ENCODE peak calls at places on chromosomes 2 and 18, in four cellular contexts. One of them, this sample, is unnamed.

GRCh38 chr2:196592912-196593881 is 46.3 kb upstream of the CCDC150 start:
- DNase-seq in RWPE2: no peak
- DNase-seq in epithelial cell of esophagus: peak
- DNase-seq in upper lobe of right lung: peak
- DNase-seq in this sample: peak

GRCh38 chr2:15313657-15314056 is 247.5 kb downstream of the NBAS start:
- DNase-seq in RWPE2: no peak
- DNase-seq in epithelial cell of esophagus: peak
- DNase-seq in upper lobe of right lung: no peak
- DNase-seq in this sample: no peak

GRCh38 chr18:21112140-21112473 is 494 bp upstream of the ROCK1 start:
- DNase-seq in RWPE2: no peak
- DNase-seq in epithelial cell of esophagus: no peak
- DNase-seq in upper lobe of right lung: no peak
- DNase-seq in this sample: no peak

GRCh38 chr2:109471656-109472055 is 142.1 kb downstream of the SEPTIN10 start:
- DNase-seq in RWPE2: no peak
- DNase-seq in epithelial cell of esophagus: no peak
- DNase-seq in upper lobe of right lung: no peak
- DNase-seq in this sample: peak

GRCh38 chr2:163171786-163172549 is 333.4 kb upstream of the KCNH7 start:
- DNase-seq in RWPE2: no peak
- DNase-seq in epithelial cell of esophagus: peak
- DNase-seq in upper lobe of right lung: no peak
- DNase-seq in this sample: no peak

GRCh38 chr2:109185801-109186570 is 57.0 kb downstream of the SH3RF3 start:
- DNase-seq in RWPE2: no peak
- DNase-seq in epithelial cell of esophagus: no peak
- DNase-seq in upper lobe of right lung: no peak
- DNase-seq in this sample: no peak

GRCh38 chr2:117958186-117958585 is 55.7 kb downstream of the CCDC93 start:
- DNase-seq in RWPE2: no peak
- DNase-seq in epithelial cell of esophagus: peak
- DNase-seq in upper lobe of right lung: no peak
- DNase-seq in this sample: no peak

GRCh38 chr2:66364495-66364992 is 70.4 kb upstream of the MEIS1 start:
- DNase-seq in RWPE2: no peak
- DNase-seq in epithelial cell of esophagus: peak
- DNase-seq in upper lobe of right lung: no peak
- DNase-seq in this sample: no peak

GRCh38 chr2:181185948-181186347 is 205.5 kb downstream of the UBE2E3 start:
- DNase-seq in RWPE2: no peak
- DNase-seq in epithelial cell of esophagus: no peak
- DNase-seq in upper lobe of right lung: no peak
- DNase-seq in this sample: no peak

GRCh38 chr2:83238111-83238510 is 1221.0 kb downstream of the SUCLG1 start:
- DNase-seq in RWPE2: no peak
- DNase-seq in epithelial cell of esophagus: peak
- DNase-seq in upper lobe of right lung: no peak
- DNase-seq in this sample: no peak

GRCh38 chr2:39059366-39059952 is 61.4 kb downstream of the SOS1 start:
- DNase-seq in RWPE2: no peak
- DNase-seq in epithelial cell of esophagus: peak
- DNase-seq in upper lobe of right lung: no peak
- DNase-seq in this sample: no peak

GRCh38 chr2:207854484-207855386 is 85.0 kb upstream of the FZD5 start:
- DNase-seq in RWPE2: no peak
- DNase-seq in epithelial cell of esophagus: no peak
- DNase-seq in upper lobe of right lung: no peak
- DNase-seq in this sample: no peak

GRCh38 chr2:19543271-19544019 is 185.0 kb upstream of the OSR1 start:
- DNase-seq in RWPE2: no peak
- DNase-seq in epithelial cell of esophagus: peak
- DNase-seq in upper lobe of right lung: no peak
- DNase-seq in this sample: no peak

GRCh38 chr18:68469049-68469625 is 245.8 kb downstream of the TMX3 start:
- DNase-seq in RWPE2: no peak
- DNase-seq in epithelial cell of esophagus: no peak
- DNase-seq in upper lobe of right lung: no peak
- DNase-seq in this sample: no peak

GRCh38 chr18:57397440-57397839 is 37.7 kb upstream of the ONECUT2 start:
- DNase-seq in RWPE2: no peak
- DNase-seq in epithelial cell of esophagus: peak
- DNase-seq in upper lobe of right lung: no peak
- DNase-seq in this sample: no peak

GRCh38 chr2:239928457-239929350 is 96.4 kb downstream of the NDUFA10 start:
- DNase-seq in RWPE2: peak
- DNase-seq in epithelial cell of esophagus: no peak
- DNase-seq in upper lobe of right lung: peak
- DNase-seq in this sample: peak

GRCh38 chr2:238644095-238645081 is 203.5 kb upstream of the TWIST2 start:
- DNase-seq in RWPE2: no peak
- DNase-seq in epithelial cell of esophagus: peak
- DNase-seq in upper lobe of right lung: no peak
- DNase-seq in this sample: no peak

GRCh38 chr2:7573166-7573845 is 656.1 kb downstream of the RNF144A start:
- DNase-seq in RWPE2: no peak
- DNase-seq in epithelial cell of esophagus: no peak
- DNase-seq in upper lobe of right lung: no peak
- DNase-seq in this sample: no peak

GRCh38 chr2:240987588-240987987 is 10.8 kb upstream of the SNED1 start:
- DNase-seq in RWPE2: no peak
- DNase-seq in epithelial cell of esophagus: no peak
- DNase-seq in upper lobe of right lung: no peak
- DNase-seq in this sample: peak

GRCh38 chr2:96344011-96344410 is 8.4 kb downstream of the NCAPH start:
- DNase-seq in RWPE2: no peak
- DNase-seq in epithelial cell of esophagus: no peak
- DNase-seq in upper lobe of right lung: no peak
- DNase-seq in this sample: no peak

GRCh38 chr2:191189112-191189635 is 38.4 kb upstream of the STAT4 start:
- DNase-seq in RWPE2: no peak
- DNase-seq in epithelial cell of esophagus: no peak
- DNase-seq in upper lobe of right lung: no peak
- DNase-seq in this sample: no peak

GRCh38 chr18:49564435-49564834 is 2.6 kb downstream of the LIPG start:
- DNase-seq in RWPE2: no peak
- DNase-seq in epithelial cell of esophagus: no peak
- DNase-seq in upper lobe of right lung: no peak
- DNase-seq in this sample: no peak

GRCh38 chr18:49565101-49565500 is 3.2 kb downstream of the LIPG start:
- DNase-seq in RWPE2: no peak
- DNase-seq in epithelial cell of esophagus: no peak
- DNase-seq in upper lobe of right lung: no peak
- DNase-seq in this sample: no peak

GRCh38 chr18:49563130-49563540 is 1.3 kb downstream of the LIPG start:
- DNase-seq in RWPE2: no peak
- DNase-seq in epithelial cell of esophagus: peak
- DNase-seq in upper lobe of right lung: no peak
- DNase-seq in this sample: no peak

GRCh38 chr18:49562481-49563129 is 748 bp downstream of the LIPG start:
- DNase-seq in RWPE2: no peak
- DNase-seq in epithelial cell of esophagus: peak
- DNase-seq in upper lobe of right lung: no peak
- DNase-seq in this sample: no peak

GRCh38 chr18:49563701-49564100 is 1.8 kb downstream of the LIPG start:
- DNase-seq in RWPE2: no peak
- DNase-seq in epithelial cell of esophagus: no peak
- DNase-seq in upper lobe of right lung: no peak
- DNase-seq in this sample: no peak
- TF ChIP-seq CTCF in RWPE2: no peak
- TF ChIP-seq CTCF in epithelial cell of esophagus: no peak
- TF ChIP-seq CTCF in upper lobe of right lung: no peak
- TF ChIP-seq CTCF in this sample: no peak

DNA sequence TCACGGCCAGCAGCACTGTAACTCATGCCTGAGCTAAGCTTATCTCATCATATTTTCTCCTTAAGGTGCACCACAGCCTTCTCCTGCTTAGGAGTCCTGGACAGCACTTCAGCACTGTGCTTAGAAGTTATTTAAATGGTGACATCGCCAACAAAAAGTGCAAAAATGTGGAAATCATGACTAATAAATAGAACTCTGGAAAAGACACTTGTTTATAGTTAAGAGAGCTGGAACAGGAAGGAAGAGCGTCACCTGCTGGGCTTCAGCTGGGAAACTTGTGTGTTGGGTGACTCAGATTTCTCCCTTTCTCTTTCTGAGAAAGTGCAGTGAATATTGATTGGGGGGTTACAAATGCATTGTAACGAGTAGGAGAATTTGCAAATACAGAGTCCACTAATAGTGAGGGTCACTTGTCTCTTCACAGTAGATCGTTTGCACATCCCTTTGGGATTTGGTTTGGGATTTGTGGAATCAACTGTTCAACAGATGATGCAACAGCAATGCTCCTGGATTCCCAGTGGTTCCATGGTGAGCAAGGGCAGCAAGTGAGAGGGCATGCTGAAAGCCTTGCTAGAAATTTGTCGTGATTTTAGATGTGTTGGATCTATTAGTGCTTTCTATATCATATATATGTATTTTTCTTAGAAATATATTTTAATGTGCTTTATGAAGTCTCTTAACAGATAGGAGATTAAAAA is 84.2 kb downstream of the DOK6 start:
- DNase-seq in RWPE2: no peak
- DNase-seq in epithelial cell of esophagus: peak
- DNase-seq in upper lobe of right lung: no peak
- DNase-seq in this sample: no peak
- TF ChIP-seq CTCF in RWPE2: no peak
- TF ChIP-seq CTCF in epithelial cell of esophagus: no peak
- TF ChIP-seq CTCF in upper lobe of right lung: no peak
- TF ChIP-seq CTCF in this sample: peak

DNA sequence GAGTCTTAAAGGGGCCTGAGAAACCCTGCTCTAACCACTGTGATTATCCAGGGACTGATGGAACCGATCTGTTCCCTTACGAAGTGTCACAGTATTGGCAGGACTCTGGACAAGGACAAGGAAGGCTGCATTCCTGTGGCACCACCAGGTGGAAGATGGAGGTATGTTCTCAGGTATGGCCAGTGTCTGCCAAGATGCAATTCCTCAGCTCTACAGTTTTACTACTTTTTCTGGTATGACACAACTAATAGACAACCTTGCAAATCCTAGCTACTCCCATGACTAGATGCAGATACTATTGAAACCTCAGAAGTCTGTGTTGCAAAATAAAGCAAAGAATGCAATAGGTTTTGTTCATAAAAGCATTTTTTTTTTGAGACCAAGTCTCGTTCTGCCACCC is 14.6 kb downstream of the RAB31 start:
- DNase-seq in RWPE2: no peak
- DNase-seq in epithelial cell of esophagus: peak
- DNase-seq in upper lobe of right lung: no peak
- DNase-seq in this sample: no peak
- TF ChIP-seq CTCF in RWPE2: peak
- TF ChIP-seq CTCF in epithelial cell of esophagus: peak
- TF ChIP-seq CTCF in upper lobe of right lung: peak
- TF ChIP-seq CTCF in this sample: no peak

DNA sequence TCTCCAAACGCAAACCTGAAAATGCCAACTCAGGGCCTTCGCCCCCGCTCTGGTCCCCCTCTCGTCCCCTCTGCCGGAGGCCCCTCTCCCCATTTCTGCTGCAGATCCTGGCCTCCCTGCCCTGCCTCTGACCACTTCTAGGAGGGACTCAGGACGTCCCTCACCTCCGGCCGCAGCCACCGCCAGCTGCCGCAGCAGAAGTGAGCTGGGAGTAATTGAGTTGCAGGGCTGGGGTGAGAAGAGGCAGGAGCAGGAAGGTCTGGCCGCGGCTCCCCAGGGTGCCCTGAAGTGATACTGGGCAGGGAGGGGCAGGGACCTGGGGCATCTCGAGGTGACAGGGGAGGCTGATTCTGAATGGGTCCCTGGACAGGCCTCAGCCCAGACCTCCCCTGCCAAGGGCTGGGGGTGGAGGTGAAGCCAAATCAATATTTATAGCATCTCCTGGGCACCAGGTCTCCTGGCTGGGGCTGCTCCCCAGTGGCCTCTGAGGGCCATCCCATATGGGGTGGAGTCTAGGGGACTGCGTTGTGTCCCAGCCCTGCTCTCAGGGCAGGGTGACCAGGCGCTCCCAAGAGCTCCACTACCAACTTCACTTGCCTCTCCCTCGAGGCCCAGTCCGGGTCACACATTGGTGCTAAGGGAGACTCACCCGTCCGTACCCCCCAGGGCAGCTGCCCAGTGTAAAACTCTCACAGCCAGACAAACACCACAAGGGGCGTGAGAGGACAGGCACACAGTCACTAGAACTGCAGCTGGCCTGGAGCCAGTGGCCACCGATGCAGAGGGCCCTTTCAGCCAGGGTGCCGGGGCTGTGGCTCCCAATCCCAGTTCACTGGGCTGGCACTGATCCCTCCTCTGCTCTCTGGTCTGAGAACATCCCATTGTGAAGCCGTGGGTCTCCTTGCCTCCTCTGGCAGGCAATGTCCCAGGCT is 33.0 kb downstream of the KCNIP3 start:
- DNase-seq in RWPE2: no peak
- DNase-seq in epithelial cell of esophagus: no peak
- DNase-seq in upper lobe of right lung: no peak
- DNase-seq in this sample: no peak
- TF ChIP-seq CTCF in RWPE2: no peak
- TF ChIP-seq CTCF in epithelial cell of esophagus: no peak
- TF ChIP-seq CTCF in upper lobe of right lung: no peak
- TF ChIP-seq CTCF in this sample: peak

DNA sequence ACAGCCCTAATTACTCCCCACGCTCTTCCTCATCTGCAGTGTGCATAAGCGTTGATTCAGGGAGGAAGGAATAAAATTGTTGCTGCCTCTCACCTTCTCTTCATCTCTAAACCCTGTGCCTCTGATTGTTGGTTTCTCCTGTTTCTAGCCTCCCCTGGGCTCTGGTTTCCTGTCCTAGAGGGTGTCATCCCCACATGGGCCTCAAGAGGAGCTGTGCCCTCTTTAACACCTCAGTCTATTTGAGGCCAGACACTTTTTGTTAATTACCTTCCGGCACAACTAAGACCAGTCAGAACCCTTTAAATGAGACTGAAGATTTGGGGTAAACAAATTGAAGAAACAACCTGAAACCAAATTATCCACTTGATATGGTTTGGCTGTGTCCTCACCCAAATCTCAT is 9.7 kb downstream of the CTAGE1 start:
- DNase-seq in RWPE2: no peak
- DNase-seq in epithelial cell of esophagus: no peak
- DNase-seq in upper lobe of right lung: no peak
- DNase-seq in this sample: no peak
- TF ChIP-seq CTCF in RWPE2: no peak
- TF ChIP-seq CTCF in epithelial cell of esophagus: no peak
- TF ChIP-seq CTCF in upper lobe of right lung: peak
- TF ChIP-seq CTCF in this sample: peak

This sample was measured in chondrocyte.